ENCODE peak calls at places on chromosome 21, in ten cellular contexts. F is suprapubic skin, H is sigmoid colon, B is H1, A is GM12891, S is GM23338, J is esophagus muscularis mucosa, I is K562, E is stomach, Y is transverse colon. U is an unnamed sample.

GRCh38 chr21:21831036-21831435 is 832.8 kb downstream of the NCAM2 start:
- DNase-seq in F (no peak), H (no peak), B (no peak), A (no peak), S (no peak), J (no peak), I (no peak), E (no peak), Y (no peak), U (no peak)

GRCh38 chr21:34351786-34352241 is 12.0 kb upstream of the KCNE2 start:
- DNase-seq in F (peak; percentile 74), H (no peak), B (no peak), A (peak; percentile 36), S (peak; percentile 57), J (no peak), I (peak; percentile 66), E (peak; percentile 61), Y (peak; percentile 51), U (peak; percentile 26)

GRCh38 chr21:45994738-45995685 is 13.4 kb downstream of the COL6A1 start:
- DNase-seq in F (peak; percentile 68), H (peak; percentile 69), B (no peak), A (no peak), S (no peak), J (no peak), I (no peak), E (no peak), Y (no peak), U (no peak)

GRCh38 chr21:45709696-45710268 is 66.3 kb downstream of the PCBP3 start:
- DNase-seq in F (no peak), H (no peak), B (no peak), A (no peak), S (no peak), J (no peak), I (no peak), E (no peak), Y (no peak), U (no peak)

GRCh38 chr21:45768011-45768740 is 124.7 kb downstream of the PCBP3 start:
- DNase-seq in F (no peak), H (no peak), B (no peak), A (no peak), S (no peak), J (no peak), I (no peak), E (no peak), Y (no peak), U (no peak)

GRCh38 chr21:15065381-15066230 is 806 bp upstream of the NRIP1 start:
- DNase-seq in F (peak; percentile 90), H (peak; percentile 93), B (no peak), A (no peak), S (peak; percentile 79), J (peak; percentile 94), I (peak; percentile 64), E (peak; percentile 68), Y (peak; percentile 80), U (peak; percentile 75)

GRCh38 chr21:46157987-46158451 is 2.6 kb upstream of the FTCD start:
- DNase-seq in F (peak; percentile 70), H (no peak), B (no peak), A (no peak), S (no peak), J (no peak), I (no peak), E (peak; percentile 15), Y (peak; percentile 4), U (no peak)

GRCh38 chr21:26835714-26836265 is 9.4 kb downstream of the ADAMTS1 start:
- DNase-seq in F (no peak), H (no peak), B (no peak), A (no peak), S (no peak), J (no peak), I (no peak), E (no peak), Y (no peak), U (no peak)

GRCh38 chr21:16588433-16588860 is 858.7 kb downstream of the USP25 start:
- DNase-seq in F (peak; percentile 84), H (peak; percentile 85), B (no peak), A (no peak), S (peak; percentile 71), J (no peak), I (no peak), E (peak; percentile 31), Y (peak; percentile 21), U (peak; percentile 51)

DNA sequence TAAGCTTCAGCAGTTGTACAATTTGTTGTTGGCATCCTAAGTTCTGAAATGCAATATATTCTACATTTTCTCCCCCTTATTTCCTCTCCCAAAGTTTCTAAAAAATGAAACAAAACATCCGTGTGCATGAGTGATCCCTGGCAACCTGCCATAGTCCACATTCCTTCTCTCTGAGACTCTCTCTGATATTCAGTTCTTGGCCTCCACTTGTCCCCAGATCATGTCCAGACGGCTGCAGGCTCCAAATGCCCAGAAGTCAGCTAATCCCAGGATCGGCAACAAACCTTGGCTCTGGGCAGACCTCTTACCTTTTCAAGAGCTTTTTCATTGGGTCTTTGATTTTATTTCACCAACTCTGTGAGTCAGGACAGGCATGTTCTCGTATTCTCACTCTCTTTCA is 187.8 kb downstream of the ETS2 start:
- DNase-seq in F (no peak), H (peak; percentile 80), B (no peak), A (no peak), S (no peak), J (no peak), I (no peak), E (peak; percentile 59), Y (peak; percentile 45), U (peak; percentile 89)
- TF ChIP-seq POLR2AphosphoS5 in F (no peak), H (no peak), B (no peak), A (no peak), S (no peak), J (peak; percentile 31), I (no peak), E (no peak), Y (no peak), U (peak; percentile 80)

GRCh38 chr21:41615613-41616012 is 107.7 kb upstream of the TMPRSS2 start:
- DNase-seq in F (no peak), H (no peak), B (no peak), A (no peak), S (no peak), J (no peak), I (no peak), E (no peak), Y (no peak), U (peak; percentile 58)
- TF ChIP-seq POLR2AphosphoS5 in F (no peak), H (no peak), B (no peak), A (no peak), S (no peak), J (no peak), I (no peak), E (no peak), Y (no peak), U (peak; percentile 84)

DNA sequence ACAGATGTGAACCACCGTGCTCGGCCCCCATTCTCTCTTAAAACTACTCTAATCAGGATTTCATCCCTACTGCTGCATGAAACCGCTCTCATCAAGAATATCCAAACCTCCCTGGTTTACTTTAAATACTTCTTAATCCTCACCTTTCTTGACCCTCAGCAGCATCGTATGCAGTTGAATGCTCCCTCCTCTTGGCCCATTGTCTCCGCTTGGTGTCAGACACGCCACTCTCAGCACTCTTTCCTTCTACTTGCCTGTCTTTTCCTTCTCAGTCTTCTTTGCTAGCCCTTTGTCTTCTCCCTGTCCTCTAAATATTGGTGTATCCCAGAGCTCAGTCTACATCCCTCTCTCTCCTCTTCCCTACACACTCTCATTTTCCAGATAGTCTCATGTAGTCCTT is 314.9 kb downstream of the MRPL39 start:
- DNase-seq in F (no peak), H (no peak), B (no peak), A (no peak), S (peak; percentile 3), J (no peak), I (no peak), E (no peak), Y (no peak), U (no peak)
- TF ChIP-seq POLR2AphosphoS5 in F (no peak), H (no peak), B (no peak), A (no peak), S (no peak), J (no peak), I (no peak), E (no peak), Y (no peak), U (no peak)

GRCh38 chr21:41449613-41450012 is 23.6 kb downstream of the MX1 start:
- DNase-seq in F (no peak), H (no peak), B (no peak), A (no peak), S (no peak), J (no peak), I (no peak), E (peak; percentile 0), Y (no peak), U (no peak)
- TF ChIP-seq POLR2AphosphoS5 in F (no peak), H (no peak), B (no peak), A (peak; percentile 79), S (no peak), J (no peak), I (no peak), E (no peak), Y (no peak), U (no peak)

GRCh38 chr21:43300496-43301423 is 126.2 kb downstream of the SIK1 start:
- DNase-seq in F (no peak), H (no peak), B (no peak), A (no peak), S (no peak), J (no peak), I (no peak), E (no peak), Y (no peak), U (no peak)
- TF ChIP-seq POLR2AphosphoS5 in F (peak; percentile 83), H (no peak), B (no peak), A (no peak), S (no peak), J (no peak), I (no peak), E (no peak), Y (no peak), U (no peak)